ENCODE peak calls at places on chromosomes 16 and 17, in six cellular contexts. C is CD14-positive monocyte, X is progenitor cell of endocrine pancreas, N is neural crest cell, O is HFF-Myc, V is astrocyte of the spinal cord. J is an unnamed sample.

GRCh38 chr16:78501744-78502143 is 402.3 kb downstream of the WWOX start:
- DNase-seq in V (no peak), X (no peak), O (no peak), C (no peak), N (no peak), J (no peak)

GRCh38 chr17:40613755-40614154 is 33.9 kb downstream of the SMARCE1 start:
- DNase-seq in O (no peak), V (no peak), C (no peak), X (no peak), N (no peak), J (no peak)

GRCh38 chr17:60720763-60721531 is 43.3 kb downstream of the BCAS3 start:
- DNase-seq in N (peak), C (no peak), O (peak), X (peak), V (peak), J (peak)

GRCh38 chr16:47979783-47980182 is 176.0 kb downstream of the ABCC12 start:
- DNase-seq in O (no peak), C (no peak), X (no peak), V (no peak), N (no peak), J (no peak)

GRCh38 chr17:53630638-53631037 is 192.1 kb upstream of the KIF2B start:
- DNase-seq in O (no peak), X (no peak), N (no peak), V (no peak), C (no peak), J (no peak)

GRCh38 chr17:39208136-39208535 is 8.1 kb downstream of the RPL19 start:
- DNase-seq in N (no peak), X (no peak), C (no peak), V (no peak), O (no peak), J (no peak)

GRCh38 chr17:2364132-2365116 is 27.1 kb downstream of the SGSM2 start:
- DNase-seq in X (no peak), O (no peak), V (no peak), N (no peak), C (no peak), J (no peak)

GRCh38 chr17:4607773-4608187 is 23.5 kb downstream of the SMTNL2 start:
- DNase-seq in V (peak), N (no peak), X (no peak), C (peak), O (no peak), J (no peak)

GRCh38 chr17:75892556-75893224 is 4.1 kb downstream of the TRIM65 start:
- DNase-seq in C (no peak), O (no peak), N (no peak), V (no peak), X (no peak), J (no peak)

GRCh38 chr17:4986951-4987766 is at the start of gene CAMTA2:
- DNase-seq in N (peak), C (peak), O (peak), X (peak), V (peak), J (no peak)

GRCh38 chr16:55370762-55371482 is 46.9 kb downstream of the IRX6 start:
- DNase-seq in X (peak), C (no peak), O (no peak), N (peak), V (peak), J (no peak)

GRCh38 chr16:54180421-54181359 is 105.9 kb downstream of the IRX3 start:
- DNase-seq in V (no peak), X (no peak), O (no peak), N (no peak), C (no peak), J (no peak)

GRCh38 chr17:62692159-62692651 is 64.7 kb downstream of the MRC2 start:
- DNase-seq in X (no peak), V (no peak), N (no peak), C (no peak), O (no peak), J (no peak)

GRCh38 chr17:31680126-31680525 is 178.9 kb downstream of the COPRS start:
- DNase-seq in N (no peak), V (no peak), O (no peak), C (peak), X (no peak), J (no peak)

GRCh38 chr16:23182675-23183485 is at the start of gene SCNN1G:
- DNase-seq in X (peak), O (no peak), V (no peak), C (no peak), N (peak), J (no peak)

GRCh38 chr16:12341423-12341822 is 364.9 kb downstream of the SNX29 start:
- DNase-seq in O (peak), N (no peak), C (no peak), V (peak), X (no peak), J (no peak)

GRCh38 chr16:88842806-88843205 is 13.9 kb downstream of the GALNS start:
- DNase-seq in N (no peak), X (no peak), V (no peak), O (no peak), C (no peak), J (no peak)

GRCh38 chr16:82311528-82311927 is 141.5 kb upstream of the MPHOSPH6 start:
- DNase-seq in N (no peak), O (no peak), V (no peak), X (no peak), C (no peak), J (no peak)

GRCh38 chr17:49969134-49969759 is at the start of gene DLX4:
- DNase-seq in O (no peak), V (no peak), N (no peak), X (no peak), C (no peak), J (no peak)

GRCh38 chr17:36525113-36525512 is 9.6 kb downstream of the MYO19 start:
- DNase-seq in N (no peak), X (no peak), O (no peak), V (no peak), C (no peak), J (no peak)

GRCh38 chr16:49701867-49702494 is 153.9 kb downstream of the ZNF423 start:
- DNase-seq in O (no peak), N (peak), X (no peak), V (peak), C (no peak), J (no peak)

GRCh38 chr17:59298512-59298911 is 32.9 kb upstream of the YPEL2 start:
- DNase-seq in N (no peak), X (no peak), O (no peak), C (no peak), V (no peak), J (no peak)

GRCh38 chr17:7413346-7413985 is 5.8 kb downstream of the NLGN2 start:
- DNase-seq in C (no peak), X (no peak), N (no peak), O (no peak), V (peak), J (peak)

GRCh38 chr17:30924341-30924740 is 2.6 kb downstream of the ADAP2 start:
- DNase-seq in C (no peak), N (no peak), O (no peak), V (no peak), X (no peak), J (no peak)

GRCh38 chr17:5210853-5211252 is 19.2 kb upstream of the ZNF594 start:
- DNase-seq in O (no peak), C (no peak), N (no peak), X (no peak), V (no peak), J (no peak)

GRCh38 chr16:54651851-54652770 is 278.6 kb upstream of the IRX5 start:
- DNase-seq in V (no peak), C (no peak), X (no peak), O (no peak), N (no peak), J (no peak)

GRCh38 chr17:76421054-76421427 is 31.9 kb downstream of the UBE2O start:
- DNase-seq in X (no peak), O (no peak), N (no peak), V (no peak), C (no peak), J (no peak)

GRCh38 chr16:88358033-88358481 is 24.7 kb upstream of the ZNF469 start:
- DNase-seq in X (no peak), V (no peak), N (peak), C (peak), O (no peak), J (no peak)

GRCh38 chr16:26983426-26983825 is 83.3 kb upstream of the C16orf82 start:
- DNase-seq in X (no peak), V (peak), O (no peak), N (no peak), C (no peak), J (no peak)

GRCh38 chr16:86854058-86854621 is 275.8 kb downstream of the FOXL1 start:
- DNase-seq in O (peak), V (peak), N (no peak), C (no peak), X (no peak), J (peak)

GRCh38 chr17:30113213-30113612 is 3.4 kb upstream of the NSRP1 start:
- DNase-seq in V (peak), X (no peak), O (no peak), N (no peak), C (no peak), J (no peak)

GRCh38 chr16:57045694-57046381 is 46.5 kb upstream of the CPNE2 start:
- DNase-seq in N (peak), C (no peak), X (peak), V (peak), O (no peak), J (peak)
- TF ChIP-seq CTCF in N (peak), C (peak), X (peak), V (peak), O (peak), J (peak)

GRCh38 chr17:81331527-81332043 is 36.5 kb upstream of the SLC38A10 start:
- DNase-seq in C (peak), X (no peak), V (no peak), N (no peak), O (no peak), J (no peak)

GRCh38 chr17:81328925-81329278 is 33.8 kb upstream of the SLC38A10 start:
- DNase-seq in V (no peak), X (no peak), C (no peak), N (no peak), O (no peak), J (no peak)

GRCh38 chr17:81329279-81329926 is 34.3 kb upstream of the SLC38A10 start:
- DNase-seq in V (peak), O (peak), N (no peak), C (peak), X (no peak), J (peak)

GRCh38 chr17:81330884-81331245 is 35.8 kb upstream of the SLC38A10 start:
- DNase-seq in X (no peak), C (peak), O (no peak), V (no peak), N (no peak), J (no peak)

DNA sequence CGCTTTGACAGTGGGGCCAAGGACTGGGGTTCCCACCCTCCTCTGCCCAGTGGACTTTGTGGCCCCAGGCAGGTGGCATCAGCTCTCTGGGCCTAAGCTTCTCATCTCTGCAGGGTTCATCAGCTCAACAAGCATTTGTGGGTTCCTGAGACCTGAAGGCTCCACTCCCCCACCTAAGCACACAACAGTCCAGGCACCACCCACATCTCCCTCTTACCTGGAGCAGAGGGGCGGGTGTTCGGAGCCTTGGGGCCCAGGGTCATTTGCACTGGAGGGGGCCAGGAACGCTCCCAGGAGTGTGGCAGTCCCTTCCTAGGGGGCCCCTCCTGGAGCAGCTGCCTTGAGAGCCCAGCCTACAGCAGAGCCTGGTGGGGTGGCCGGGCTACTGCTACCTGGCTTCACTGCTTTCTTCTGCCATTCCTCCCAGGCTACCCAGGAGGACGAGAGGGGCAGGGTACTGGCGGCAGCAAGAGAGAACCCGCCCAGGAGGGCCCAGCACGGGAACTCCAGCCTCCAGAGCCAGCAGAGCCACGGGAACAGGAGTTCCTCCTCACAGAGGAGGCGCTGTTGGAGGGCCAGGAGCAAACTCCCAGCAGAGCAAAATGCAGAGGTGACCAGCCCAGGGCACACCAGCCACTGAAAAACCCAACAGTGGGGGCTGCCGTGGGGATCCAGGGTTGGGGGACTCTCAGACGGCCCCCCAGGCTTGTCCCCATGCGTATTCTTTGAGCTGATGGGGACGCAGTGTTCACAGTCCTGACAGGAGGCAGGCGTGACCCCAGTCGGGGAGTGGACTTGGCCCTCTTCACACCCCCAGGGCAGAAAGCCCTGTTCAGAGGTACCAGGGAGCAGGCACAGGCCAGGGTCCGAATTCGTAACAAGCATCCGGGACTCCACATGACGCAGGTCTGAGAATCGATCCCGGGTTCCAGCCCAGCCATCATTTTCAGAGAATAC is 35.1 kb upstream of the SLC38A10 start:
- DNase-seq in C (no peak), X (no peak), O (no peak), V (no peak), N (no peak), J (no peak)
- TF ChIP-seq CTCF in C (no peak), X (peak), O (no peak), V (peak), N (no peak), J (no peak)

GRCh38 chr16:17330019-17330570 is 140.7 kb downstream of the XYLT1 start:
- DNase-seq in C (no peak), O (no peak), V (no peak), X (no peak), N (no peak), J (no peak)

GRCh38 chr16:17329412-17329811 is 141.3 kb downstream of the XYLT1 start:
- DNase-seq in V (no peak), X (no peak), O (no peak), N (no peak), C (no peak), J (no peak)

GRCh38 chr16:17334096-17334495 is 136.7 kb downstream of the XYLT1 start:
- DNase-seq in C (peak), V (peak), O (no peak), X (no peak), N (no peak), J (peak)

GRCh38 chr16:17331071-17331521 is 139.7 kb downstream of the XYLT1 start:
- DNase-seq in X (no peak), C (peak), N (no peak), O (no peak), V (no peak), J (peak)

DNA sequence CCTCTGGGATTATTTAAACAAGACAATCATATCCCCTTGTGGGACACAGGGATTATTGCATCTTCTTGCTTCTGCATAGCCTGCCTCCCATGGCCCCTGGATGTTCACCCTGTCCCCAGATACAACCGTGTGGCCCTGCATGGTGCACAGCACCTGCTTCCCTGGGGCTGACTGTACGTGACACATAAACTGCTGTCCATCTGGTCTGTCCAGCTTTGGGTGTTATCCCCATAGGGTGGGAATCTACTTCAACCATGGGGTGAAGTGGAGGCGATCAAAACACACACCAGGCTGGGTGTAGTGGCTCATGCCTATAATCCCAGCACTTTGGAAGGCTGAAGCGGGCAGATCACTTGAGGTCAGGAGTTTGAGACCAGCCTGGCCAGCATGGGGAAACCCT is 138.8 kb downstream of the XYLT1 start:
- DNase-seq in N (no peak), O (no peak), V (no peak), C (peak), X (no peak), J (no peak)
- TF ChIP-seq CTCF in N (no peak), O (no peak), V (no peak), C (no peak), X (no peak), J (no peak)

DNA sequence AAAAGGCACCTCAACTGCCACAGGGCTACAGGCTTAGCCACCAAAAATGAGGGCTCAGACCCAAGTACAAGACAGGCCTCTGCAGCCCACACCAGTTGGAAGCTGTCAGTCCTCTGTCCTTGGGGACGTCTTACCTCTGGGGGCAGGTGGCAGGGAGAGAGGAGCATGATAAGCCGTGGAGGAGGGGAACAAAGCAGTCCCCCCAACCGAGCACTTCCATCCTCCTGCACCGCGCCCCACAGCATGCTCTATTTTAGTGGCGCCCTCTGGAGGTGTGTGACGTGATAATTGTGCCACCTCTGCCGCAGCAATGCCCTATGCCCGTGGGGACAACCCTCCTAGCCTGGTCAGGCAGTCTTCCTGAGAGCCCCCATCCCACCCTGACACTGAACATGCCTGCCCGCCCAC is 13.6 kb downstream of the G6PC3 start:
- DNase-seq in N (no peak), X (no peak), V (no peak), O (no peak), C (no peak), J (no peak)
- TF ChIP-seq CTCF in N (peak), X (peak), V (peak), O (peak), C (peak), J (peak)

GRCh38 chr16:56519459-56520250 is at the start of gene BBS2:
- DNase-seq in X (peak), C (peak), N (peak), V (peak), O (no peak), J (no peak)
- TF ChIP-seq CTCF in X (no peak), C (no peak), N (peak), V (no peak), O (no peak), J (no peak)

DNA sequence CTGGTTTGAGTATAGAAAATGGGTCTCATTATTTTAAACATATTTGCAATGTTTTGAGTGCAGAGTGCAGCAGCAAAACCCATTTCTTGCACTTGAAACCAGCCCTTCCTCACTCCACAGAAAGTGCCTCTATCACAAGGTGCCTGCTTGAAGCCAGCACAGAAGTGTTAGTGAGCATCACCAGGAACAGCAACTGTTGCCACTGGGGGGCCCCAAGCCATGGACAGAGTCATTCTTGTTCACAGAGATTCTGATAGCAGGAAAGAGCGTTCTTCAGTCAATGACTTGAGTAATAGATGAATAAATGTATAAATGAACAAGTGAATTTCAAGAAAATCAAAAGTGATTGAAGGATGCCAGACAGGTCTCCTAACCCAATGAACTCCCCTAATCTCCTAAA is 45.6 kb downstream of the CHD9NB start:
- DNase-seq in V (no peak), O (no peak), C (no peak), N (no peak), X (no peak), J (no peak)
- TF ChIP-seq CTCF in V (no peak), O (no peak), C (no peak), N (no peak), X (no peak), J (no peak)

GRCh38 chr17:70190959-70191805 is 21.9 kb downstream of the KCNJ2 start:
- DNase-seq in X (no peak), O (no peak), C (no peak), V (no peak), N (no peak), J (no peak)
- TF ChIP-seq CTCF in X (no peak), O (no peak), C (no peak), V (no peak), N (no peak), J (no peak)